ENCODE peak calls at places on chromosomes 1 and 21, in four cellular contexts. B is cardiac muscle cell, P is brain microvascular endothelial cell, K is GM23248. Q is an unnamed sample.

GRCh38 chr1:55682198-55682597 is 467.0 kb upstream of the USP24 start:
- DNase-seq in B (no peak), P (no peak), K (no peak), Q (no peak)

GRCh38 chr1:19405761-19406481 is 79.4 kb downstream of the CAPZB start:
- DNase-seq in B (no peak), P (no peak), K (peak), Q (no peak)

GRCh38 chr1:32538887-32539583 is at the start of gene ZBTB8A:
- DNase-seq in B (peak), P (peak), K (peak), Q (peak)

GRCh38 chr1:156705918-156706646 is 699 bp upstream of the CRABP2 start:
- DNase-seq in B (peak), P (no peak), K (peak), Q (no peak)

GRCh38 chr1:43048601-43049011 is 89.9 kb upstream of the SLC2A1 start:
- DNase-seq in B (no peak), P (no peak), K (peak), Q (no peak)

GRCh38 chr1:180184041-180184440 is 29.4 kb downstream of the QSOX1 start:
- DNase-seq in B (no peak), P (no peak), K (no peak), Q (no peak)

GRCh38 chr1:49331066-49331852 is 554.6 kb upstream of the BEND5 start:
- DNase-seq in B (no peak), P (no peak), K (no peak), Q (no peak)

GRCh38 chr1:32265846-32266245 is 14.8 kb downstream of the LCK start:
- DNase-seq in B (no peak), P (no peak), K (no peak), Q (no peak)

GRCh38 chr1:224180783-224181452 is 2.1 kb upstream of the DEGS1 start:
- DNase-seq in B (no peak), P (no peak), K (no peak), Q (no peak)

GRCh38 chr1:17167783-17168479 is 37.0 kb upstream of the PADI1 start:
- DNase-seq in B (no peak), P (peak), K (peak), Q (no peak)

GRCh38 chr21:38643404-38644023 is 145.2 kb upstream of the ERG start:
- DNase-seq in B (no peak), P (no peak), K (no peak), Q (no peak)

GRCh38 chr21:41360072-41360821 is 1.6 kb upstream of the MX2 start:
- DNase-seq in B (peak), P (no peak), K (peak), Q (no peak)

GRCh38 chr21:45747802-45748445 is 104.4 kb downstream of the PCBP3 start:
- DNase-seq in B (no peak), P (no peak), K (peak), Q (no peak)

DNA sequence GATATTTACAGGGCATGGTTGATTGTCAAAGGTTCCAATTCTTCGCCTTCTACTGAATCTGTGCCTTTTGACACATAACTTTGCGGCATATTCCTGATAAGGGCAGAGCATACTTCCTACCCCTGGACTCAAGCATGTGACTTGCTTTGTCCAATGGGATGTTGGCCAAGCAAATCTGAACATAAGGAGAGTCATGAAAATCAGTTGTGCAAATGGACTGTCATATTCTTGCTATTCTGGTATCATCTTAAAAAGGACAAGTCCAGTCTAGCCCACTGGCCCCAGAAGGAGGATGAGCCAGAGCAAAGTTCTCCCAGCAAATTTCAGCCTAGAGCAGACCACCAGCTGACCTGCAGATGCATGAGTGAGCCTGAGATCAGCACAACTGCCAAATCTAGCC is 41.0 kb upstream of the MUTYH start:
- DNase-seq in B (no peak), P (no peak), K (no peak), Q (no peak)
- H3K27ac ChIP-seq in B (no peak), P (no peak), K (no peak), Q (no peak)

DNA sequence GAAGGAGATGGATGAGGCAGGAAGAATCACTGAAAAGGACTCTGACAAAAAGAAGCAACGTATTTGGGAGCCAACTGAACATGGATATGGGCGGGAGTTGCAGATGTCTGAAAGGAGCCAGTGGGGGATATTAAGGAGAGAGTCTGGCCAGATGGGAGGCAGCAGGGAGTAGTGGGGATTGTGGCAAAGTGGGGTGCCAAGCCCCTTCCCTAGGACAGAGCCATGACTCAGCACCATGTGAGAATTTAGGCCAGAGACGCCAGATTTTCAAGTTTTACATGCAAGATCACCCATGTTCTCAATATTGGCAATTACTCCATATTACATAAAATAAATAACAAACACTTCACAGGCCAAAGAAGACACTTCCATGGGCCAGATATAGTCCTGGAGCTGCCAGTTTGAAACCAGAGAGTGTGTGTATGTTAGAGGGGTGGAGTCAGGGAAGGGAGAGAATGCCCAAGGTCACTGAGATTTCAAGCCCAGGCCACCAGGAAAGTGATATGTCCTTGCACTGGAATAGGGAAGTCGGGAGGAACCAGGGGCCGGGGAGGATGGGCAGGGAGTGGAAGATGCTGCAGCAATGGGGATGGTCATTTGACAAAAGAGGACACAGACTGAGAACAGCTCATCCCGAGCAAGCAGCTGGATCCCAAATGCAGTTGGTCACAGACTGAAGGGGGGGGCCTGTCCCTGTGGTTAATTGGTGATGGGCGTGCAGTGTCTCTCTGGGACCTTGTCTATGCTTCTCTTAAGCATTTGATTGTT is 23.5 kb downstream of the TMEM51 start:
- DNase-seq in B (no peak), P (no peak), K (no peak), Q (no peak)
- H3K27ac ChIP-seq in B (no peak), P (no peak), K (no peak), Q (no peak)

DNA sequence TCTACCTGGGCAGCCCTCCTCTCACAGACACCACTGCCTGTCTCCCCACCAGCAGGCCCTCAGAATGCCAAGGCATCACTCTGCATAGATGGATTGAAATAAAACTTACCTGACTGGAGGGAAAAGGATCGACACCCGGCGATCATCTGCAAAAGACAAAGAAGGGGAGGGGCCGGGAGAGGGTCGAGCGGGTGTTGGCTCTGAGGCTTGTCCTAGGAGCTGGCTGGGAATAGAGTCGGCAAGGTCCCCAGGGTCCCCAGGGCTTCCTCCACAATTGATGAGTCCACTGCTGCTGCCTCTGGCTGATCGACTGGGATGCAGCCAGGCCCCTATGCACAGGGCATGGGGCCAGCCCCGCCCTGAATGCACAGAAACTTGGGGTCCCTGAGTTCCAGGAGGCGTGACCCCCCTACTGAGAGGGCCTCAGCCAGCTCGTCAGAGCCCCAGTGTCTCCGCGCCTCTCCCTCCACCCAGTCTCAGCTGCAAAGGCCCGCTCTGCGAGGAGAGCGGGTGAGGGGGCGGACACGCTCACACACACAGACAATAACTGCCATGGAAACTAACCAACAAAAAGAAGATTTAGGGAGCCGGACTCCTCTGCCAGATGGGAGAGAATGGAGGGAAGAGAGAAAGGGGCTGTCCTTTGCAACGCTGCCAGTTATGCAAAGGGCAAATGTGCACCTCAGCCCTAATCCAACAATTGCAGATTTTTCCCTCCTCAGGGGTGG is at the start of gene KLHDC8A:
- DNase-seq in B (no peak), P (no peak), K (peak), Q (no peak)
- H3K27ac ChIP-seq in B (no peak), P (no peak), K (no peak), Q (no peak)

DNA sequence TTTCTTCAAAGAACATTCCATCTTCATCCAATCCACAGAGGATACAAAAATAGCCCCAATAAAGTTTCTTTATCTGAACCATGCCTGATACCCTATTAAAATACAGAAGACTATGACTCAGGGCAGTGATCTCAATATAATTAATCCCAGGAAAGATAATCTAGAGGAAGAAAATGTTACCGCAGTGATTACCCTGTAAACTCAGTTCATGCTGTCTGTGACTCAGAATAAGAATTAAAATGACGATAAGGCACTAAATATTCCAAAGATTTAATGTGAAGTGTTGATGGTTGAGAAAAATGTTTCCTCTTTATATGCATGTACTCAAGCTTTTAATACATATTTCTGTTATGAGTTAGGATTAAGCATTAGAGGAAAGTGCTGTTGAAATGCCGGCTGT is 88.6 kb upstream of the LYPLAL1 start:
- DNase-seq in B (no peak), P (no peak), K (peak), Q (no peak)
- H3K27ac ChIP-seq in B (no peak), P (peak), K (peak), Q (no peak)

GRCh38 chr1:15088146-15089025 is 65.2 kb upstream of the TMEM51 start:
- DNase-seq in B (no peak), P (no peak), K (no peak), Q (no peak)

GRCh38 chr1:15094056-15094455 is 59.5 kb upstream of the TMEM51 start:
- DNase-seq in B (no peak), P (no peak), K (no peak), Q (no peak)

GRCh38 chr1:15090373-15090772 is 63.2 kb upstream of the TMEM51 start:
- DNase-seq in B (peak), P (no peak), K (no peak), Q (no peak)

GRCh38 chr1:15094719-15095491 is 58.6 kb upstream of the TMEM51 start:
- DNase-seq in B (no peak), P (no peak), K (no peak), Q (no peak)

GRCh38 chr1:15089244-15089992 is 64.1 kb upstream of the TMEM51 start:
- DNase-seq in B (no peak), P (no peak), K (no peak), Q (no peak)
- H3K27ac ChIP-seq in B (peak), P (no peak), K (no peak), Q (no peak)

GRCh38 chr1:170134606-170135005 is 11.2 kb upstream of the NTMT2 start:
- DNase-seq in B (no peak), P (no peak), K (no peak), Q (no peak)
- H3K27ac ChIP-seq in B (no peak), P (no peak), K (no peak), Q (no peak)

GRCh38 chr1:172360960-172361359 is 59.5 kb upstream of the C1orf105 start:
- DNase-seq in B (no peak), P (no peak), K (no peak), Q (no peak)

GRCh38 chr1:172357753-172358152 is 62.7 kb upstream of the C1orf105 start:
- DNase-seq in B (no peak), P (no peak), K (no peak), Q (no peak)

GRCh38 chr1:172363852-172364251 is 56.6 kb upstream of the C1orf105 start:
- DNase-seq in B (no peak), P (no peak), K (no peak), Q (no peak)

GRCh38 chr1:172359531-172359991 is 60.9 kb upstream of the C1orf105 start:
- DNase-seq in B (no peak), P (no peak), K (peak), Q (peak)

DNA sequence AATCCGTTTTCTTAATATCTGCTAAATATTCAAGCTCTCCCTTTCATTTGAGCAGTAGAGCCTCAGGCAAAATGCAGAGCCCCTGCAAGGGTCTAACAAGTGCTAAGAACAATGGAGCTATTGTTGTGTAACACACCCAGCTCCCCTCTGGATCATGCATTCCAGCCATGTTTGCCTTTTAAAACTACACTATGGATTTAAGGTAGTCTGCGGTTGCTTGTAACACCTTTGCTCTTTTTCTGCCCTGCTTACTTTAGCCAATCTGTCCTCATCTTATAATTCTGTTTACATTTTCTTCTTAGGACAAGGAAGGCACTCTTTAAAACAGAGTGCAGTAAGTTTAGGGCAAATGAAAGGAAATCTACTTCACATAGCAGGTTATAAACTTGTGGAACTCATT is 60.0 kb upstream of the C1orf105 start:
- DNase-seq in B (no peak), P (no peak), K (no peak), Q (no peak)
- H3K27ac ChIP-seq in B (no peak), P (no peak), K (no peak), Q (no peak)

DNA sequence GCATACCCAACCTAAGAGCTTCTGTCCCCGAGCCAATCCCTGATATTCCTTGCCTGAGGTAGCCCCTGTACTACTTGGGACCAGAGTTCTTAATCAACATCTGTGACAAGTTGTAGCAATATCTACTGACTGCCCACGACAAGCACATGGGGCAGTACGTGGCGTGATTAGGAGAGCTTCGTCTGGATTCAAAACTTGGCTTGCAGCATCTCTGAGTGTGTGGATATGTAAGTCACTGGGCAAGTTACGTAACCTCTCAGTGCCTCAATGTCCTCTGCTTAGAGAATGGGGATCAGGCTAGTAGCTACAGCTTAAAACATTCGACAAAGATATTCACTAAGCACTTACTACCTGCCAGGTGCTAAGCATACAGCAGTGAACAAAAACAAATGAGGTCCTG is 5.0 kb downstream of the HSPG2 start:
- DNase-seq in B (no peak), P (peak), K (peak), Q (no peak)
- H3K27ac ChIP-seq in B (peak), P (peak), K (peak), Q (no peak)